ENCODE peak calls at places on chromosome 16, in five cellular contexts. U, M, B, H and A are unnamed samples.

GRCh38 chr16:57977418-57978069 is 6.6 kb upstream of the CNGB1 start:
- DNase-seq in H (no peak), M (no peak), B (peak), U (peak), A (peak)

GRCh38 chr16:85146922-85147651 is 34.8 kb upstream of the CIBAR2 start:
- DNase-seq in B (no peak), M (no peak), U (no peak), H (no peak), A (no peak)

GRCh38 chr16:76614255-76614654 is 337.1 kb downstream of the CNTNAP4 start:
- DNase-seq in H (no peak), M (no peak), U (no peak), B (peak), A (no peak)

GRCh38 chr16:66618588-66618987 is 14.1 kb downstream of the CMTM3 start:
- DNase-seq in U (no peak), H (no peak), M (no peak), B (no peak), A (no peak)

GRCh38 chr16:57474671-57475661 is 11.3 kb downstream of the DOK4 start:
- DNase-seq in B (no peak), U (no peak), H (no peak), M (no peak), A (no peak)

GRCh38 chr16:30026449-30026848 is 3.5 kb downstream of the C16orf92 start:
- DNase-seq in M (no peak), B (no peak), H (no peak), U (no peak), A (no peak)

GRCh38 chr16:66003196-66003595 is 363.3 kb upstream of the CDH5 start:
- DNase-seq in H (no peak), U (no peak), B (no peak), M (no peak), A (no peak)

GRCh38 chr16:4011225-4011939 is 104.9 kb downstream of the ADCY9 start:
- DNase-seq in H (peak), B (no peak), M (no peak), U (no peak), A (peak)

GRCh38 chr16:21116148-21116693 is 34.4 kb downstream of the DNAH3 start:
- DNase-seq in H (peak), B (no peak), M (peak), U (no peak), A (peak)

GRCh38 chr16:88077328-88078108 is 126.3 kb downstream of the BANP start:
- DNase-seq in U (no peak), B (peak), M (no peak), H (no peak), A (no peak)

GRCh38 chr16:81445143-81445922 is 725 bp downstream of the CMIP start:
- DNase-seq in B (peak), U (peak), M (no peak), H (peak), A (peak)

GRCh38 chr16:87707097-87707496 is 58.7 kb downstream of the KLHDC4 start:
- DNase-seq in M (no peak), B (no peak), U (no peak), H (no peak), A (peak)

GRCh38 chr16:54123766-54124165 is 162.8 kb downstream of the IRX3 start:
- DNase-seq in M (no peak), B (no peak), H (no peak), U (no peak), A (no peak)

GRCh38 chr16:85354623-85355514 is 242.6 kb upstream of the CIBAR2 start:
- DNase-seq in B (peak), U (peak), H (no peak), M (no peak), A (no peak)

GRCh38 chr16:278863-279366 is 1.5 kb upstream of the ARHGDIG start:
- DNase-seq in B (no peak), H (peak), U (peak), M (peak), A (peak)

GRCh38 chr16:68190745-68191510 is 45.0 kb downstream of the ESRP2 start:
- DNase-seq in B (no peak), M (peak), U (no peak), H (no peak), A (no peak)

GRCh38 chr16:49055824-49056545 is 225.7 kb downstream of the CBLN1 start:
- DNase-seq in H (no peak), B (no peak), U (no peak), M (no peak), A (peak)

DNA sequence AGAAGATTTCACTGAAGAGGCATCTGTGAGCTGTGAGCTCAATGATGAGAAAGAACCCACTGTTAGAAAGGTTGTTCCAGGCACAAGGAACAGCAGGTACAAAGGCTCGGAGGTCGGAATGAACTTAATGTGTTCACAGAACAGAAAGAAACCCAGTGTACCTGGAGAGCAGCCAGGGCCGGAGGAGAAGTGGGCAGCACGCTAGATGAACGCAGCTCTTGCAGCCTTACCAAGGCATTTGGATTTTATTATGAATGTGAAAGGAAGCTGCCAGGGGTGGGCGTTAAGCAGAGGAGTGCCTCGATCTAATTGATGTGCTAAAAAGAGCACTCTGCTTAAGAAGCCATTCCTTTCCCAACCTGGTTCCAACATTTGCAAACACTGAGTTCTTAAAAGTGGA is 19.0 kb downstream of the EEF2K start:
- DNase-seq in U (no peak), H (no peak), M (no peak), B (no peak), A (peak)
- TF ChIP-seq POLR2AphosphoS5 in U (no peak), H (no peak), M (no peak), B (no peak), A (no peak)

GRCh38 chr16:82709987-82710386 is 83.2 kb downstream of the CDH13 start:
- DNase-seq in M (no peak), B (no peak), U (no peak), H (no peak), A (no peak)

GRCh38 chr16:82715833-82716232 is 89.1 kb downstream of the CDH13 start:
- DNase-seq in B (no peak), M (no peak), H (no peak), U (no peak), A (no peak)

GRCh38 chr16:82715160-82715559 is 88.4 kb downstream of the CDH13 start:
- DNase-seq in H (no peak), M (no peak), U (no peak), B (no peak), A (no peak)

DNA sequence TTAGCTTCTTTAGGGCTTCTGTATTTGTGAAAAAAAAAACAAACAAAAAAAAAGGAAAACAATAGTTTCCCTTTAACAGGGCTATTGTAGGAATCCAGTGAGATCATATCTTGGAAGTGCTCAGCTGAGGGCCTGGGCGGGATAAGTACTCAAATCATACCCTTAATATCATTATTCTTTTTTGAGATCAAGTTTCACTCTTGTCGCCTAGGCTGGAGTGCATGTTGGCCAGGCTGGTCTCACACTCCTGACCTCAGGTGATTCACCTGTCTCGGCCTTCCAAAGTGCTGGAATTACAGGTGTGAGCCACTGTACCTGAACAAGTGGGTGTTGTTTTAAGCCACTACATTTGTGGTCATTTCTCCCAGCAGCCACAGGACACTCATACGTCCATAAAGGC is 87.0 kb downstream of the CDH13 start:
- DNase-seq in B (no peak), U (no peak), M (no peak), H (no peak), A (no peak)
- TF ChIP-seq REST in B (no peak), U (no peak), M (no peak), H (no peak), A (no peak)

GRCh38 chr16:77853125-77853524 is 64.8 kb downstream of the VAT1L start:
- DNase-seq in M (no peak), H (no peak), B (no peak), U (no peak), A (no peak)
- TF ChIP-seq POLR2AphosphoS5 in M (no peak), H (no peak), B (no peak), U (no peak), A (no peak)

DNA sequence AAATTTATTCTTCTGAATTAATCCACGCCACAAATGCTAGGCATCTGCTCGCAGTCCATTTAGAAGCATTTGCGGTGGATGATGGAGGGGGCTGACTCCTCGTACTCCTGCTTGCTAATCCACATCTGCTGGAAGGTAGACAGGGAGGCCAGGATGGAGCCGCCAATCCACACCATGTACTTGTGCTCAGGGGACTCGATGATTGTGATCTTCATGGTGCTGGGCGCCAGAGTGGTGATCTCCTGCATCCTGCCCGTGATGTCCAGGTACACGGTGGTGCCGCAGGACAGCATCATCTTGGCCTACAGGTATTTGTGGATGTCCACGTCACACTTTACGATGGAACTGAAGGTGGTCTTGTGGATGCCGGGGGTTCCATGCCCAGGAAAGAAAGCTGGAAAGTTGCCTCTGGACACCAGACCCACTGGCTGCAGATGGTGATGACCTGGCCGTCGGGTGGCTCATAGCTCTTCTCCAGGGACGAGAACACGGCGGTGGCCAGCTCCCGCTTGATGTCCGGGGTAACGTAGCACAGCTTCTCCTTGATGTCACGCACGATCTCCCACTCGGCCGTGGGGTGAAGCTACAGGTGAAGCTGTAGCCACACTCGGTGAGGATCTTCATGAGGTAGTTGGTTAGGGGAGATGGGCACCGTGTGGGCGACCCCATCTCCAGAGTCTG is 7.5 kb upstream of the HEATR3 start:
- DNase-seq in U (no peak), H (no peak), B (no peak), M (no peak), A (no peak)
- TF ChIP-seq REST in U (no peak), H (no peak), B (no peak), M (no peak), A (no peak)

DNA sequence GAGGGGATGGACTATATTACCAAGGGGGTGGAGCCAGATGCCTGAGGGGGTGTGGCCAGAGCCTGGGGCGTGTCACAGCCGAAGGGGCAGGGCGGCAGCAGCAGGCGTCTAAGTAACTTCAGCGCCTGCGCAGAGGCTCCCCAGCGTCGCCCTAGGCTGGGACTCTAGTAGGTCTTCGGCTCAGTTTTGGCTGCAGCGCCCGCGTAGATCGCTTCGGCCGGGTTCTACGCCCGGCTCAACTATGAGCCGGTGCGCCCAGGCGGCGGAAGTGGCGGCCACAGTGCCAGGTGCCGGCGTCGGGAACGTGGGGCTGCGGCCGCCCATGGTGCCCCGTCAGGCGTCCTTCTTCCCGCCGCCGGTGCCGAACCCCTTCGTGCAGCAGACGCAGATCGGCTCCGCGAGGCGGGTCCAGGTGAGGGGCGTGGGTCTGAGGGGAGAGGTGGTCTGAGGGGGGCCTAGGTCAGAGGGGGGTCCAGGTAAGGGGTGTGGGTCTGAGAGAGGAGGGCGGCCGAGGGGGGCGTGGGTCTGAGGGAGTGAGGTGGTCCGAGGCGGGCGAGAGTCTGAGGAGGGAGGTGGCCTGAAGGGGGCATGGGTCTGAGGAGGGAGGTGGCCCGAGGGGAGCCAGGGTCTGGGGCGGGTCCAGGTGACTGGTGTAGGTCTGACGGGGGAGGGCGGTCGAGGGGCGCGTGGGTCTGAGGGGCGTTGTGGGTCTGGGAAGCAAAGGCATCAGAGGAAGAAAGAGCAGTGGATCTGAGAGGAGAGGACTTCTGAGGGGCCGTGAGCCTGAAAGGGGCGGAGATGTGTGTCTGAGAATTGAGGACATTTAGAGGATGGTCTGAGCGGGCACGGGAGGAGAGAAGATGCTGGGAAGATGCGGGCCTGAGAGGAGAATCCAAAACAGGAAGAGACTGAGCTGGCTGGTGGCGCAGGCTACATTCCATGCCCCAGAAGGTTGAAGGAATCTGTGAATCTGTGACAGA is at the start of gene LPCAT2:
- DNase-seq in B (peak), M (peak), U (peak), H (peak), A (peak)
- TF ChIP-seq POLR2AphosphoS5 in B (peak), M (peak), U (no peak), H (peak), A (peak)